ENCODE peak calls at places on chromosomes 7 and 10, in seven cellular contexts. V is stimulated activated CD8-positive, alpha-beta memory T cell treated with anti-CD3 and anti-CD28 coated beads, Interleukin-15, amount 100 ng/mL, for 1 hour; U is cerebellum; P is ascending aorta; G is brain microvascular endothelial cell; W is stimulated activated CD4-positive, alpha-beta T cell treated with anti-CD3 and anti-CD28 coated beads, Interleukin-1b, Interleukin-23, amount 100 ng/mL, for 4 hours; M is Daoy. Q is an unnamed sample.
A peak's percentile ranks its signal among the peaks of the same experiment; 100 is the strongest.

GRCh38 chr7:22992874-22993840 is 20.8 kb downstream of the HYCC1 start:
- DNase-seq in P (no peak), G (no peak), U (no peak), V (no peak), M (no peak), W (peak; percentile 5), Q (no peak)

GRCh38 chr7:1130021-1130990 is 29.7 kb downstream of the ZFAND2A start:
- DNase-seq in P (no peak), G (no peak), W (no peak), M (no peak), V (no peak), U (no peak), Q (no peak)

GRCh38 chr7:20320786-20321185 is 9.9 kb upstream of the ITGB8 start:
- DNase-seq in M (no peak), W (no peak), U (no peak), G (no peak), V (no peak), P (no peak), Q (no peak)

GRCh38 chr10:73655990-73656298 is at the start of gene SYNPO2L:
- DNase-seq in U (no peak), W (no peak), G (no peak), V (no peak), P (no peak), M (no peak), Q (no peak)

GRCh38 chr10:133124357-133125211 is 35.4 kb upstream of the KNDC1 start:
- DNase-seq in W (peak; percentile 15), P (no peak), G (peak; percentile 6), U (peak; percentile 64), M (no peak), V (no peak), Q (peak; percentile 79)

GRCh38 chr10:110992011-110992800 is 72.8 kb downstream of the SHOC2 start:
- DNase-seq in U (no peak), V (no peak), M (no peak), G (no peak), W (no peak), P (no peak), Q (no peak)

GRCh38 chr10:88101666-88102065 is 238.2 kb downstream of the PTEN start:
- DNase-seq in P (no peak), M (no peak), G (no peak), U (no peak), V (no peak), W (no peak), Q (no peak)

GRCh38 chr10:28722065-28722803 is 44.9 kb downstream of the BAMBI start:
- DNase-seq in P (peak; percentile 65), G (peak; percentile 14), M (peak; percentile 25), U (no peak), W (no peak), V (no peak), Q (peak; percentile 66)

GRCh38 chr7:152974577-152974976 is 215.0 kb downstream of the ACTR3B start:
- DNase-seq in G (no peak), V (no peak), U (no peak), P (no peak), W (no peak), M (no peak), Q (no peak)

GRCh38 chr7:20432071-20432470 is 101.4 kb downstream of the ITGB8 start:
- DNase-seq in U (no peak), G (no peak), V (no peak), M (no peak), W (no peak), P (no peak), Q (no peak)

GRCh38 chr10:27464993-27465392 is 39.1 kb upstream of the RAB18 start:
- DNase-seq in M (no peak), U (no peak), V (no peak), G (no peak), W (no peak), P (no peak), Q (no peak)

GRCh38 chr10:15433850-15434537 is 62.9 kb upstream of the FAM171A1 start:
- DNase-seq in P (no peak), U (peak; percentile 74), M (peak; percentile 47), W (no peak), V (no peak), G (peak; percentile 45), Q (no peak)

GRCh38 chr10:24744966-24745365 is 21.3 kb upstream of the ARHGAP21 start:
- DNase-seq in U (no peak), P (no peak), W (no peak), G (no peak), M (no peak), V (no peak), Q (no peak)

GRCh38 chr7:30090111-30090510 is 44.7 kb upstream of the MTURN start:
- DNase-seq in M (no peak), W (no peak), U (no peak), G (no peak), V (no peak), P (no peak), Q (no peak)

GRCh38 chr7:66296555-66296954 is 91.4 kb downstream of the TPST1 start:
- DNase-seq in M (no peak), W (no peak), V (no peak), P (no peak), G (no peak), U (no peak), Q (no peak)

GRCh38 chr7:99579956-99580777 is 17.9 kb upstream of the TMEM225B start:
- DNase-seq in U (peak; percentile 57), G (no peak), M (peak; percentile 72), W (peak; percentile 51), V (peak; percentile 29), P (no peak), Q (peak; percentile 83)

GRCh38 chr10:17214991-17215781 is 12.9 kb upstream of the VIM start:
- DNase-seq in P (peak; percentile 86), V (no peak), U (no peak), W (no peak), G (peak; percentile 91), M (peak; percentile 73), Q (no peak)

GRCh38 chr7:30699706-30700495 is 17.6 kb upstream of the CRHR2 start:
- DNase-seq in U (no peak), V (no peak), M (no peak), P (no peak), W (no peak), G (no peak), Q (no peak)

GRCh38 chr7:1940402-1940786 is 270.3 kb downstream of the ELFN1 start:
- DNase-seq in W (peak; percentile 69), U (no peak), M (peak; percentile 97), V (peak; percentile 75), G (peak; percentile 64), P (peak; percentile 80), Q (no peak)

GRCh38 chr10:113565364-113565763 is 12.5 kb downstream of the HABP2 start:
- DNase-seq in W (no peak), U (no peak), V (no peak), P (no peak), G (no peak), M (no peak), Q (no peak)

GRCh38 chr7:55198634-55199366 is 166.3 kb upstream of the LANCL2 start:
- DNase-seq in U (no peak), V (no peak), G (no peak), M (no peak), P (peak; percentile 52), W (no peak), Q (no peak)

GRCh38 chr10:112912441-112912911 is 37.6 kb upstream of the TCF7L2 start:
- DNase-seq in P (no peak), U (no peak), G (no peak), V (no peak), W (no peak), M (peak; percentile 11), Q (no peak)

GRCh38 chr10:89981891-89982290 is 280.5 kb downstream of the KIF20B start:
- DNase-seq in W (no peak), V (no peak), P (no peak), U (no peak), G (no peak), M (peak; percentile 12), Q (no peak)

GRCh38 chr10:12360461-12360860 is 11.1 kb downstream of the CAMK1D start:
- DNase-seq in V (no peak), W (no peak), P (no peak), G (no peak), U (no peak), M (no peak), Q (no peak)

GRCh38 chr10:132910186-132910880 is 32.0 kb downstream of the CFAP46 start:
- DNase-seq in P (no peak), V (no peak), U (no peak), W (no peak), M (no peak), G (no peak), Q (peak; percentile 18)

GRCh38 chr10:88491314-88491713 is 91.8 kb downstream of the RNLS start:
- DNase-seq in V (no peak), W (no peak), G (no peak), U (no peak), P (no peak), M (no peak), Q (no peak)

GRCh38 chr10:86341361-86341811 is 25.2 kb downstream of the GRID1 start:
- DNase-seq in V (no peak), M (no peak), W (no peak), P (no peak), U (no peak), G (no peak), Q (no peak)

GRCh38 chr10:96587255-96588059 is 645 bp upstream of the TM9SF3 start:
- DNase-seq in W (no peak), U (peak; percentile 18), P (peak; percentile 88), G (peak; percentile 68), M (peak; percentile 83), V (peak; percentile 32), Q (no peak)